ENCODE peak calls at places on chromosomes 5 and 9, in ten cellular contexts. L is GM23338, N is dorsolateral prefrontal cortex, W is IMR-90, U is heart right ventricle, M is cardiac muscle cell, B is neuronal stem cell, T is neural progenitor cell, C is psoas muscle, Y is heart left ventricle. O is an unnamed sample.

GRCh38 chr5:56745864-56746263 is 69.5 kb upstream of the MAP3K1 start:
- DNase-seq in N (no peak), M (no peak), L (no peak), B (no peak), Y (no peak), T (no peak), C (no peak), W (no peak), U (no peak), O (no peak)

GRCh38 chr9:35729700-35730485 is 2.1 kb downstream of the TLN1 start:
- DNase-seq in T (peak; percentile 70), Y (peak; percentile 75), W (peak; percentile 91), B (peak; percentile 31), L (peak; percentile 90), C (peak; percentile 73), M (peak; percentile 56), U (peak; percentile 61), N (peak; percentile 21), O (peak; percentile 67)

GRCh38 chr9:134293576-134294227 is 32.6 kb upstream of the RXRA start:
- DNase-seq in M (no peak), B (peak; percentile 40), N (peak; percentile 51), C (peak; percentile 56), W (no peak), U (no peak), L (no peak), T (no peak), Y (no peak), O (no peak)

GRCh38 chr5:66144799-66145390 is 795 bp downstream of the SREK1 start:
- DNase-seq in N (no peak), T (no peak), C (no peak), L (no peak), W (no peak), M (peak; percentile 75), U (no peak), B (no peak), Y (no peak), O (no peak)

GRCh38 chr5:98911221-98912040 is 17.4 kb downstream of the CHD1 start:
- DNase-seq in C (no peak), T (peak; percentile 67), L (peak; percentile 9), B (peak; percentile 55), Y (no peak), N (no peak), M (no peak), W (no peak), U (no peak), O (no peak)

GRCh38 chr5:154494036-154494435 is 16.0 kb upstream of the HAND1 start:
- DNase-seq in W (no peak), Y (no peak), T (no peak), L (no peak), B (no peak), N (no peak), M (no peak), C (no peak), U (no peak), O (no peak)

GRCh38 chr5:98455660-98456059 is 317.8 kb upstream of the RGMB start:
- DNase-seq in C (no peak), W (peak; percentile 77), T (no peak), N (no peak), Y (no peak), L (no peak), M (no peak), U (no peak), B (no peak), O (no peak)

GRCh38 chr9:85344901-85345300 is 396.9 kb downstream of the AGTPBP1 start:
- DNase-seq in Y (no peak), L (no peak), C (no peak), W (no peak), U (no peak), T (no peak), M (no peak), N (no peak), B (no peak), O (no peak)

GRCh38 chr9:129436751-129437625 is 183.9 kb downstream of the C9orf50 start:
- DNase-seq in Y (peak; percentile 78), B (no peak), W (peak; percentile 57), L (no peak), N (peak; percentile 73), T (peak; percentile 85), C (peak; percentile 75), M (peak; percentile 89), U (peak; percentile 69), O (peak; percentile 86)

GRCh38 chr9:129439242-129439641 is 181.7 kb downstream of the C9orf50 start:
- DNase-seq in C (no peak), M (no peak), L (no peak), T (no peak), Y (no peak), W (no peak), U (no peak), N (no peak), B (no peak), O (no peak)

GRCh38 chr9:129435996-129436676 is 184.8 kb downstream of the C9orf50 start:
- DNase-seq in N (no peak), Y (no peak), U (no peak), W (no peak), L (no peak), B (no peak), T (no peak), C (no peak), M (no peak), O (no peak)

GRCh38 chr9:129435272-129435671 is 185.6 kb downstream of the C9orf50 start:
- DNase-seq in M (no peak), W (no peak), L (no peak), T (no peak), Y (no peak), C (no peak), B (no peak), U (no peak), N (no peak), O (no peak)

GRCh38 chr9:129437626-129438323 is 183.1 kb downstream of the C9orf50 start:
- DNase-seq in W (no peak), B (no peak), Y (peak; percentile 35), M (no peak), L (no peak), C (no peak), T (peak; percentile 46), N (no peak), U (peak; percentile 25), O (peak; percentile 77)
- H3K27ac ChIP-seq in W (peak overlapping the region; percentile 51), B (no peak overlapping the region), Y (peak overlapping the region; percentile 79), M (peak overlapping the region; percentile 71), L (no peak overlapping the region), C (no peak overlapping the region), T (no peak overlapping the region), N (peak overlapping the region; percentile 85), U (peak overlapping the region; percentile 86), O (peak overlapping the region; percentile 81)

GRCh38 chr9:18472915-18473314 is 1.0 kb upstream of the ADAMTSL1 start:
- DNase-seq in M (peak; percentile 40), Y (no peak), L (no peak), N (no peak), W (no peak), T (no peak), C (no peak), B (no peak), U (peak; percentile 24), O (no peak)

GRCh38 chr9:18474778-18475177 is 825 bp downstream of the ADAMTSL1 start:
- DNase-seq in Y (no peak), W (peak; percentile 72), T (no peak), C (no peak), M (no peak), B (no peak), U (no peak), N (no peak), L (no peak), O (no peak)

GRCh38 chr9:18472435-18472834 is 1.5 kb upstream of the ADAMTSL1 start:
- DNase-seq in Y (no peak), U (no peak), N (no peak), L (no peak), W (no peak), C (no peak), T (no peak), B (no peak), M (no peak), O (no peak)

GRCh38 chr9:18477121-18477705 is 3.3 kb downstream of the ADAMTSL1 start:
- DNase-seq in L (no peak), B (no peak), W (no peak), Y (no peak), U (no peak), M (no peak), N (no peak), C (no peak), T (no peak), O (no peak)

DNA sequence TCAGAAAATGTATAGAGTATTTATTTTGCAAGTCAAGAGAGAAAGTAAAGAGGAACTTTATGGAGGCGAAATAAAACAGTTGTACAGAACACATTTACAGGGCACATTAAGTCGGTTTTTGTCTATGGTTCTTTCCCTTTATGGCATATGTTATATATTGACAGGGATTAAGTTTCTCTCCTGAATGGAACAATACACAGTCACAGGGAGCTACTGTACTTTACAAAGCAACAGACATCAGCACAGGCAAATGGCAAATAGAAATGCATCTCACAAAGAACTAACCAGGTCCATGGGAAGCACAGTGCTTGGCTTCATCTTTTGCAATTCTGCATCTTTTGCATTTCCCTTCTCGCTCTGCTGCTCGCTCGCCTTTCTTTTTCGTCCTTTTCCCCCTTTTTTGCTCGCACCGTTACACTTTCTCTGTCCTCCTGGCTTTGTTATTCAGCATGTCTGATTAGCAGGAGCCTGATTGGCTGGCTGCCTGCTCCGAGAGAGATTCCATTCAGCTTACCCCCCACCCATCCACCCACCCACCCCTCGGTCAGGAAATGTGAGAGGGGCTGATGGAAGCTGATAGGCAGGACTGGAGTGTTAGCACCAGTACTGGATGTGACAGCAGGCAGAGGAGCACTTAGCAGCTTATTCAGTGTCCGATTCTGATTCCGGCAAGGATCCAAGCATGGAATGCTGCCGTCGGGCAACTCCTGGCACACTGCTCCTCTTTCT is at the start of gene ADAMTSL1:
- DNase-seq in Y (peak; percentile 44), U (peak; percentile 60), M (peak; percentile 82), C (peak; percentile 40), N (peak; percentile 6), T (peak; percentile 92), B (peak; percentile 74), L (peak; percentile 88), W (peak; percentile 72), O (no peak)
- H3K4me3 ChIP-seq in Y (peak within 1 kb of the TSS; percentile 36), U (peak within 1 kb of the TSS; percentile 37), M (peak within 1 kb of the TSS; percentile 31), C (peak within 1 kb of the TSS; percentile 32), N (peak within 1 kb of the TSS; percentile 39), T (peak within 1 kb of the TSS; percentile 57), B (peak within 1 kb of the TSS; percentile 71), L (peak within 1 kb of the TSS; percentile 46), W (peak within 1 kb of the TSS; percentile 47), O (peak within 1 kb of the TSS; percentile 38)

DNA sequence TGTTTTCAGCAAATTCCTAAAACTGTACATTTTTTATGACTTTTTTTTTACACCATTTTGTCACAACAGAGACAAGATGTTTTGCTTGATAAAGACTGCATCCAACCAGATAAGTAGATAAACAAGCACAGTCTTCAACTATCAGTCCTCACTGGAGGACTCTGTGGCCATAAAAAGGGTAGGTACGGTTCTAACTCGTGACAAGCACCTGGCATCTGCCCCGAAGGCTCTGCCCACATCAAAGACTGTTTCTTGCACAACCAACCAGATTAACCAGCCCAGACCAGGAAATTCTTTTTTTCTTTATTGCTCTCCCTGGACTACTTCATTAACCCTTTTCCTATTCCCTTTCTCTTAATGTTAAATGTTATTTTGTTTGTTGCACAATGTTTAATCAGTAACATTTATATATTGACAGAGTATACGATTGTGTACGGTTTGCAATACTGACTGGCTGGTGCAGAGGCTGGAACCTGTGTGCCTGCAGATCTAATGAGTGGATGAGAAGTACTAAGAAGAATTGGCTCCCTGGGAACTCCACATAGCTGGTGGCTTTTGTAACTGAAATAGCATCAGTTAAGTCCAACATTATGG is 74.1 kb downstream of the SERINC5 start:
- DNase-seq in L (no peak), B (no peak), U (no peak), T (no peak), Y (no peak), C (no peak), N (no peak), M (no peak), W (no peak), O (no peak)
- H3K27ac ChIP-seq in L (peak overlapping the region; percentile 100), B (no peak overlapping the region), U (no peak overlapping the region), T (peak overlapping the region; percentile 61), Y (no peak overlapping the region), C (no peak overlapping the region), N (no peak overlapping the region), M (peak overlapping the region; percentile 82), W (no peak overlapping the region), O (no peak overlapping the region)

DNA sequence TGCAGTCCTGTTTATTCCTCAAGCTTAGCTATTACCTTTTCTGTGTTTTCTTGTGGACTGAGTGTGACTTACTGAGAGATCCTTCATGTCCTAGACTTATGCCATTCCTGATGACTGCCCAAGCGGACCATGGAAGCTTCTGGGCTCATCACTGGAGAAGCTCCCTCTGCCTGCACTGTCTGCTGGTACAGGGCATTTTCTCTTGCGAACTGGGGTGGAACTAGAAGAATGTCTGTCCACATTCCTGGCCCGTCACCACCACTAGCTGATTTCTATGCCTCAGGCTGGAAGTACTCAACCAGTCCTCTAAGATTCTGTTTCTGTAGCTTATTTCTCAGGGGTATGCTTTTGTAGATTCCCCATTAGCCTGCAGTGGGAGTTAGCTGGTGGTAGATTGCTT is 12.3 kb downstream of the SLC36A1 start:
- DNase-seq in M (peak; percentile 35), Y (no peak), N (no peak), U (no peak), C (no peak), W (peak; percentile 58), B (no peak), T (peak; percentile 29), L (peak; percentile 30), O (no peak)
- H3K4me3 ChIP-seq in M (no peak overlapping the region), Y (no peak overlapping the region), N (no peak overlapping the region), U (no peak overlapping the region), C (no peak overlapping the region), W (no peak overlapping the region), B (no peak overlapping the region), T (no peak overlapping the region), L (no peak overlapping the region), O (no peak overlapping the region)